ENCODE peak calls at places on chromosome 3, in eight cellular contexts. W is tibial artery; P is AG08395; Y is GM23248; Z is HT1080; E is heart left ventricle; B is activated CD4-positive, alpha-beta T cell treated with anti-CD3 and anti-CD28 coated beads, Interleukin-2, amount 50 U/mL, for 1 hour; N is KBM-7. F is an unnamed sample.

GRCh38 chr3:72571052-72571451 is 277.2 kb downstream of the SHQ1 start:
- DNase-seq in W (no peak), P (no peak), Y (no peak), Z (no peak), E (no peak), B (no peak), N (no peak), F (no peak)

GRCh38 chr3:107846282-107846852 is 244.5 kb downstream of the CD47 start:
- DNase-seq in W (peak), P (peak), Y (peak), Z (peak), E (peak), B (peak), N (peak), F (peak)

GRCh38 chr3:129481783-129482332 is 41.8 kb downstream of the IFT122 start:
- DNase-seq in W (peak), P (peak), Y (peak), Z (peak), E (peak), B (peak), N (no peak), F (no peak)

GRCh38 chr3:174957581-174958001 is 98.5 kb downstream of the NAALADL2 start:
- DNase-seq in W (no peak), P (peak), Y (peak), Z (no peak), E (no peak), B (no peak), N (no peak), F (peak)

GRCh38 chr3:13465236-13465958 is 14.7 kb upstream of the HDAC11 start:
- DNase-seq in W (peak), P (no peak), Y (no peak), Z (no peak), E (no peak), B (no peak), N (no peak), F (peak)

GRCh38 chr3:127406309-127407025 is 118.6 kb upstream of the PRR20G start:
- DNase-seq in W (peak), P (no peak), Y (peak), Z (peak), E (no peak), B (no peak), N (peak), F (no peak)

GRCh38 chr3:23387286-23387918 is 184.3 kb downstream of the UBE2E2 start:
- DNase-seq in W (no peak), P (no peak), Y (no peak), Z (no peak), E (no peak), B (no peak), N (no peak), F (no peak)

GRCh38 chr3:152258448-152259302 is 10.1 kb upstream of the MBNL1 start:
- DNase-seq in W (peak), P (peak), Y (peak), Z (peak), E (peak), B (peak), N (peak), F (peak)

GRCh38 chr3:129033151-129033550 is 27.4 kb upstream of the GP9 start:
- DNase-seq in W (peak), P (no peak), Y (no peak), Z (no peak), E (no peak), B (no peak), N (no peak), F (no peak)

GRCh38 chr3:46228259-46229222 is 13.7 kb upstream of the CCR3 start:
- DNase-seq in W (no peak), P (peak), Y (peak), Z (peak), E (no peak), B (no peak), N (peak), F (peak)

GRCh38 chr3:196991581-196992460 is 23.2 kb upstream of the PIGZ start:
- DNase-seq in W (peak), P (no peak), Y (no peak), Z (no peak), E (peak), B (no peak), N (no peak), F (peak)

GRCh38 chr3:58072046-58072445 is 63.8 kb downstream of the FLNB start:
- DNase-seq in W (no peak), P (no peak), Y (no peak), Z (no peak), E (no peak), B (no peak), N (no peak), F (peak)

GRCh38 chr3:18418173-18418572 is 7.0 kb downstream of the SATB1 start:
- DNase-seq in W (no peak), P (no peak), Y (no peak), Z (no peak), E (no peak), B (no peak), N (no peak), F (no peak)

GRCh38 chr3:50481992-50482391 is 21.4 kb downstream of the CACNA2D2 start:
- DNase-seq in W (no peak), P (no peak), Y (no peak), Z (no peak), E (no peak), B (no peak), N (no peak), F (no peak)

GRCh38 chr3:127791221-127791913 is 30.9 kb downstream of the MGLL start:
- DNase-seq in W (no peak), P (peak), Y (peak), Z (peak), E (no peak), B (no peak), N (no peak), F (peak)

GRCh38 chr3:119357190-119357589 is 63.0 kb downstream of the ARHGAP31 start:
- DNase-seq in W (no peak), P (no peak), Y (no peak), Z (peak), E (no peak), B (no peak), N (peak), F (no peak)

GRCh38 chr3:140570602-140571001 is 107.3 kb upstream of the TRIM42 start:
- DNase-seq in W (no peak), P (no peak), Y (no peak), Z (no peak), E (no peak), B (no peak), N (no peak), F (no peak)

GRCh38 chr3:57046120-57046519 is 14.3 kb upstream of the SPATA12 start:
- DNase-seq in W (no peak), P (no peak), Y (no peak), Z (no peak), E (no peak), B (no peak), N (no peak), F (peak)

GRCh38 chr3:120743081-120743365 is 479 bp downstream of the GTF2E1 start:
- DNase-seq in W (no peak), P (no peak), Y (peak), Z (no peak), E (no peak), B (no peak), N (no peak), F (no peak)

GRCh38 chr3:177899275-177900067 is 636.8 kb upstream of the KCNMB2 start:
- DNase-seq in W (no peak), P (no peak), Y (no peak), Z (no peak), E (no peak), B (no peak), N (no peak), F (no peak)

GRCh38 chr3:78976200-78976599 is 791.6 kb downstream of the ROBO1 start:
- DNase-seq in W (no peak), P (no peak), Y (no peak), Z (no peak), E (no peak), B (no peak), N (no peak), F (no peak)

GRCh38 chr3:88410259-88410658 is 260.5 kb downstream of the C3orf38 start:
- DNase-seq in W (no peak), P (no peak), Y (no peak), Z (no peak), E (no peak), B (no peak), N (peak), F (no peak)

GRCh38 chr3:23242106-23242505 is 39.0 kb downstream of the UBE2E2 start:
- DNase-seq in W (no peak), P (no peak), Y (no peak), Z (peak), E (no peak), B (no peak), N (no peak), F (no peak)

GRCh38 chr3:168812234-168812633 is 716.5 kb upstream of the GOLIM4 start:
- DNase-seq in W (no peak), P (no peak), Y (no peak), Z (no peak), E (no peak), B (no peak), N (no peak), F (no peak)

F was measured in myocyte.